ENCODE peak calls at places on chromosomes 3 and 15, in five cellular contexts. I, H, Q, G and P are unnamed samples.
A peak's percentile ranks its signal among the peaks of the same experiment; 100 is the strongest.

GRCh38 chr3:170410428-170411029 is 8.1 kb upstream of the CLDN11 start:
- DNase-seq in H (no peak), G (peak; percentile 56), I (no peak), Q (peak; percentile 41), P (peak; percentile 22)

GRCh38 chr3:198028718-198029117 is 68.7 kb downstream of the LMLN start:
- DNase-seq in Q (no peak), I (no peak), G (no peak), H (no peak), P (no peak)

GRCh38 chr15:25710184-25710583 is 152.9 kb downstream of the ATP10A start:
- DNase-seq in H (peak; percentile 35), Q (peak; percentile 36), G (no peak), I (peak; percentile 75), P (peak; percentile 5)

GRCh38 chr3:88031543-88032148 is 27.2 kb downstream of the CGGBP1 start:
- DNase-seq in H (peak; percentile 17), Q (no peak), I (no peak), G (peak; percentile 4), P (peak; percentile 58)

GRCh38 chr3:126881861-126882260 is 101.1 kb upstream of the PLXNA1 start:
- DNase-seq in G (no peak), H (no peak), Q (no peak), I (no peak), P (no peak)

GRCh38 chr3:161854232-161854771 is 357.7 kb downstream of the OTOL1 start:
- DNase-seq in G (no peak), H (no peak), I (peak; percentile 35), Q (peak; percentile 64), P (peak; percentile 42)

GRCh38 chr3:126570103-126570541 is 11.4 kb upstream of the C3orf22 start:
- DNase-seq in H (no peak), G (no peak), I (no peak), Q (no peak), P (no peak)

GRCh38 chr3:195818301-195818700 is 6.6 kb upstream of the MUC4 start:
- DNase-seq in H (no peak), I (no peak), Q (no peak), G (no peak), P (no peak)

GRCh38 chr3:141425523-141426233 is 57.4 kb downstream of the ZBTB38 start:
- DNase-seq in G (no peak), I (no peak), Q (peak; percentile 21), H (no peak), P (no peak)

GRCh38 chr15:39784125-39784524 is 1.5 kb upstream of the FSIP1 start:
- DNase-seq in Q (no peak), G (no peak), I (no peak), H (no peak), P (no peak)

GRCh38 chr15:73681073-73681472 is 3.1 kb upstream of the CD276 start:
- DNase-seq in I (no peak), Q (no peak), G (no peak), H (no peak), P (no peak)

GRCh38 chr3:101816215-101817149 is 32.8 kb upstream of the NFKBIZ start:
- DNase-seq in Q (no peak), I (no peak), G (no peak), H (no peak), P (no peak)

GRCh38 chr15:60695713-60696522 is 217.0 kb upstream of the ICE2 start:
- DNase-seq in H (no peak), I (no peak), Q (no peak), G (no peak), P (peak; percentile 17)

GRCh38 chr3:196569003-196569516 is 600 bp downstream of the FBXO45 start:
- DNase-seq in H (peak; percentile 50), Q (peak; percentile 54), I (no peak), G (peak; percentile 72), P (no peak)

GRCh38 chr3:193620650-193621049 is 27.6 kb downstream of the OPA1 start:
- DNase-seq in G (no peak), H (no peak), Q (no peak), I (no peak), P (no peak)

GRCh38 chr15:86139828-86140227 is 60.2 kb downstream of the AGBL1 start:
- DNase-seq in H (no peak), I (peak; percentile 43), Q (peak; percentile 21), G (no peak), P (no peak)

GRCh38 chr3:184384342-184384741 is 4.5 kb downstream of the CHRD start:
- DNase-seq in H (no peak), Q (no peak), G (no peak), I (no peak), P (no peak)

GRCh38 chr3:188220988-188221818 is 67.2 kb downstream of the LPP start:
- DNase-seq in G (no peak), Q (no peak), I (no peak), H (no peak), P (no peak)

GRCh38 chr3:71099997-71100719 is 483.4 kb downstream of the FOXP1 start:
- DNase-seq in I (no peak), H (no peak), Q (no peak), G (no peak), P (no peak)

GRCh38 chr15:63605816-63606215 is 8.6 kb downstream of the FBXL22 start:
- DNase-seq in I (no peak), G (no peak), H (no peak), Q (no peak), P (peak; percentile 78)

GRCh38 chr15:40739042-40739441 is 16.0 kb downstream of the RMDN3 start:
- DNase-seq in H (no peak), G (no peak), I (no peak), Q (no peak), P (no peak)

GRCh38 chr15:85276921-85277320 is 103.5 kb upstream of the AKAP13 start:
- DNase-seq in G (no peak), Q (peak; percentile 41), H (no peak), I (no peak), P (no peak)

GRCh38 chr3:15272431-15273196 is 59.8 kb downstream of the SH3BP5 start:
- DNase-seq in I (no peak), G (no peak), Q (no peak), H (no peak), P (no peak)

GRCh38 chr15:51103330-51103729 is 8.6 kb upstream of the TNFAIP8L3 start:
- DNase-seq in H (no peak), I (no peak), G (no peak), Q (no peak), P (no peak)

GRCh38 chr3:144107923-144108322 is 136.3 kb downstream of the DIPK2A start:
- DNase-seq in H (no peak), Q (no peak), I (no peak), G (peak; percentile 63), P (no peak)

GRCh38 chr15:47404877-47405276 is 312.4 kb upstream of the SEMA6D start:
- DNase-seq in Q (no peak), H (peak; percentile 20), G (no peak), I (no peak), P (no peak)

GRCh38 chr3:27721717-27722564 is at the start of gene EOMES:
- DNase-seq in H (peak; percentile 87), Q (peak; percentile 87), I (peak; percentile 64), G (peak; percentile 77), P (peak; percentile 79)

GRCh38 chr3:194140520-194141414 is 4.8 kb downstream of the HES1 start:
- DNase-seq in G (peak; percentile 92), H (peak; percentile 85), I (peak; percentile 70), Q (peak; percentile 86), P (no peak)

GRCh38 chr3:33868309-33868708 is 69.9 kb downstream of the PDCD6IP start:
- DNase-seq in G (no peak), H (no peak), I (no peak), Q (no peak), P (no peak)

GRCh38 chr3:9088431-9089353 is 125.4 kb upstream of the RAD18 start:
- DNase-seq in H (no peak), Q (peak; percentile 38), G (no peak), I (no peak), P (no peak)

GRCh38 chr3:194326192-194327029 is 24.7 kb downstream of the CPN2 start:
- DNase-seq in Q (no peak), H (peak; percentile 50), I (peak; percentile 53), G (no peak), P (no peak)

GRCh38 chr3:182117583-182117982 is 405.9 kb downstream of the SOX2 start:
- DNase-seq in I (no peak), G (peak; percentile 97), H (no peak), Q (no peak), P (no peak)

GRCh38 chr3:106168941-106169340 is 300.1 kb upstream of the CBLB start:
- DNase-seq in G (peak; percentile 67), Q (no peak), I (no peak), H (no peak), P (no peak)

GRCh38 chr15:98684995-98685525 is 36.7 kb downstream of the IGF1R start:
- DNase-seq in G (no peak), Q (no peak), I (no peak), H (no peak), P (no peak)

GRCh38 chr15:67023517-67024321 is 41.7 kb upstream of the SMAD3 start:
- DNase-seq in I (no peak), H (no peak), G (no peak), Q (peak; percentile 25), P (no peak)

GRCh38 chr15:63243776-63244175 is 33.6 kb upstream of the APH1B start:
- DNase-seq in I (no peak), G (no peak), Q (no peak), H (no peak), P (no peak)

GRCh38 chr3:50297896-50298725 is 1.1 kb downstream of the HYAL3 start:
- DNase-seq in H (no peak), I (no peak), Q (no peak), G (no peak), P (no peak)

GRCh38 chr3:107992976-107993684 is 97.7 kb downstream of the CD47 start:
- DNase-seq in Q (peak; percentile 67), G (no peak), I (no peak), H (no peak), P (no peak)

GRCh38 chr15:75043509-75044257 is 20.3 kb downstream of the PPCDC start:
- DNase-seq in I (no peak), G (no peak), H (no peak), Q (peak; percentile 87), P (no peak)

GRCh38 chr15:58369261-58369699 is 62.5 kb upstream of the LIPC start:
- DNase-seq in I (no peak), Q (peak; percentile 16), G (no peak), H (no peak), P (peak; percentile 28)